ENCODE peak calls at places on chromosomes 3 and 15, in six cellular contexts. B is stimulated activated CD4-positive, alpha-beta T cell treated with anti-CD3 and anti-CD28 coated beads, TNF-alpha, amount 100 ng/mL, for 4 hours; A is T-helper 2 cell; M is nucleus accumbens; U is astrocyte of the hippocampus; S is ecto neural progenitor cell. J is an unnamed sample.

GRCh38 chr3:69531975-69532827 is 146.3 kb upstream of the FRMD4B start:
- DNase-seq in B (no peak), U (no peak), S (no peak), A (no peak), M (no peak), J (no peak)

GRCh38 chr15:88906551-88906950 is 6.6 kb downstream of the MFGE8 start:
- DNase-seq in S (no peak), U (no peak), A (no peak), M (no peak), B (no peak), J (no peak)

GRCh38 chr3:31839144-31839917 is 141.7 kb downstream of the OSBPL10 start:
- DNase-seq in B (no peak), U (no peak), M (no peak), S (no peak), A (no peak), J (no peak)

GRCh38 chr3:157669403-157669802 is 166.2 kb upstream of the VEPH1 start:
- DNase-seq in S (no peak), M (no peak), A (no peak), B (no peak), U (no peak), J (peak; percentile 31)

GRCh38 chr3:135125171-135125801 is 330.2 kb downstream of the EPHB1 start:
- DNase-seq in M (no peak), B (no peak), U (peak; percentile 72), S (no peak), A (peak; percentile 30), J (no peak)

GRCh38 chr3:62562596-62562995 is 189.2 kb upstream of the FEZF2 start:
- DNase-seq in A (no peak), U (no peak), M (no peak), B (no peak), S (no peak), J (no peak)

GRCh38 chr15:71800835-71801745 is 9.3 kb upstream of the NR2E3 start:
- DNase-seq in S (no peak), U (peak; percentile 87), M (no peak), B (no peak), A (peak; percentile 63), J (peak; percentile 14)

GRCh38 chr3:63387568-63387967 is 109.5 kb downstream of the SYNPR start:
- DNase-seq in M (no peak), S (no peak), U (peak; percentile 87), B (no peak), A (no peak), J (no peak)

GRCh38 chr3:133574260-133574881 is 885 bp downstream of the CDV3 start:
- DNase-seq in S (peak; percentile 80), M (no peak), B (peak; percentile 48), A (peak; percentile 92), U (peak; percentile 86), J (no peak)

GRCh38 chr3:131020122-131020693 is 6.4 kb downstream of the ASTE1 start:
- DNase-seq in A (no peak), M (no peak), B (no peak), U (no peak), S (no peak), J (no peak)

GRCh38 chr3:18061737-18062136 is 319.3 kb upstream of the TBC1D5 start:
- DNase-seq in M (no peak), S (no peak), A (no peak), B (no peak), U (no peak), J (no peak)

GRCh38 chr3:38834110-38834509 is 18.1 kb upstream of the SCN10A start:
- DNase-seq in U (peak; percentile 90), S (no peak), A (peak; percentile 17), B (no peak), M (no peak), J (peak; percentile 5)

GRCh38 chr3:107450254-107450653 is 72.5 kb upstream of the BBX start:
- DNase-seq in M (no peak), A (no peak), U (peak; percentile 39), B (no peak), S (no peak), J (no peak)

GRCh38 chr3:185758912-185759311 is 65.9 kb downstream of the IGF2BP2 start:
- DNase-seq in M (no peak), A (no peak), U (no peak), B (no peak), S (no peak), J (peak; percentile 80)

GRCh38 chr3:195063596-195064193 is 207.3 kb downstream of the XXYLT1 start:
- DNase-seq in S (no peak), U (no peak), M (no peak), B (no peak), A (no peak), J (no peak)

GRCh38 chr3:32340039-32340438 is 51.6 kb upstream of the CMTM7 start:
- DNase-seq in U (peak; percentile 68), S (no peak), A (peak; percentile 52), M (no peak), B (no peak), J (peak; percentile 34)

GRCh38 chr3:41053220-41053619 is 146.1 kb upstream of the CTNNB1 start:
- DNase-seq in A (no peak), B (no peak), M (no peak), U (peak; percentile 17), S (no peak), J (no peak)

GRCh38 chr3:170610321-170610884 is 24.5 kb upstream of the SLC7A14 start:
- DNase-seq in S (no peak), B (no peak), A (no peak), M (no peak), U (no peak), J (no peak)